ENCODE peak calls at places on chromosomes 11 and 22, in six cellular contexts. H, M, J, V, U and A are unnamed samples.

GRCh38 chr11:59145534-59145933 is 2.9 kb downstream of the FAM111A start:
- DNase-seq in H (no peak), M (no peak), J (peak), V (no peak), U (no peak), A (no peak)

GRCh38 chr11:85755285-85755684 is 55.7 kb downstream of the SYTL2 start:
- DNase-seq in H (no peak), M (no peak), J (no peak), V (no peak), U (no peak), A (no peak)

GRCh38 chr11:14075118-14075601 is 112.6 kb downstream of the SPON1 start:
- DNase-seq in H (no peak), M (no peak), J (no peak), V (no peak), U (peak), A (no peak)

GRCh38 chr22:33357894-33358440 is 299.8 kb upstream of the SYN3 start:
- DNase-seq in H (no peak), M (no peak), J (no peak), V (no peak), U (no peak), A (no peak)

GRCh38 chr22:17841836-17842235 is 67.6 kb upstream of the BID start:
- DNase-seq in H (no peak), M (no peak), J (no peak), V (no peak), U (no peak), A (no peak)

GRCh38 chr11:292211-293121 is 3.5 kb downstream of the PGGHG start:
- DNase-seq in H (no peak), M (no peak), J (no peak), V (no peak), U (no peak), A (no peak)

GRCh38 chr11:10375280-10376048 is 70.6 kb downstream of the ADM start:
- DNase-seq in H (no peak), M (peak), J (peak), V (no peak), U (no peak), A (no peak)

GRCh38 chr22:44892803-44893730 is 116.7 kb downstream of the PHF21B start:
- DNase-seq in H (no peak), M (no peak), J (no peak), V (no peak), U (no peak), A (no peak)

GRCh38 chr22:46761539-46762237 is 762 bp upstream of the TBC1D22A start:
- DNase-seq in H (no peak), M (no peak), J (no peak), V (no peak), U (no peak), A (no peak)

GRCh38 chr22:19524170-19525115 is at the start of gene CLDN5:
- DNase-seq in H (peak), M (no peak), J (peak), V (no peak), U (no peak), A (no peak)

GRCh38 chr11:114890076-114890475 is 211.7 kb downstream of the NXPE2 start:
- DNase-seq in H (no peak), M (no peak), J (no peak), V (no peak), U (no peak), A (no peak)

GRCh38 chr22:50218996-50219727 is 18.4 kb downstream of the SELENOO start:
- DNase-seq in H (peak), M (peak), J (peak), V (no peak), U (no peak), A (no peak)

GRCh38 chr11:124841765-124842700 is 23.2 kb upstream of the ROBO3 start:
- DNase-seq in H (no peak), M (no peak), J (no peak), V (no peak), U (no peak), A (no peak)

GRCh38 chr22:48146426-48146825 is 1384.0 kb downstream of the TBC1D22A start:
- DNase-seq in H (no peak), M (no peak), J (no peak), V (no peak), U (no peak), A (no peak)

GRCh38 chr11:83068573-83068972 is 3.1 kb downstream of the RAB30 start:
- DNase-seq in H (no peak), M (no peak), J (no peak), V (no peak), U (no peak), A (no peak)

GRCh38 chr11:125807909-125808308 is 20.0 kb downstream of the PATE3 start:
- DNase-seq in H (no peak), M (no peak), J (peak), V (no peak), U (no peak), A (no peak)

DNA sequence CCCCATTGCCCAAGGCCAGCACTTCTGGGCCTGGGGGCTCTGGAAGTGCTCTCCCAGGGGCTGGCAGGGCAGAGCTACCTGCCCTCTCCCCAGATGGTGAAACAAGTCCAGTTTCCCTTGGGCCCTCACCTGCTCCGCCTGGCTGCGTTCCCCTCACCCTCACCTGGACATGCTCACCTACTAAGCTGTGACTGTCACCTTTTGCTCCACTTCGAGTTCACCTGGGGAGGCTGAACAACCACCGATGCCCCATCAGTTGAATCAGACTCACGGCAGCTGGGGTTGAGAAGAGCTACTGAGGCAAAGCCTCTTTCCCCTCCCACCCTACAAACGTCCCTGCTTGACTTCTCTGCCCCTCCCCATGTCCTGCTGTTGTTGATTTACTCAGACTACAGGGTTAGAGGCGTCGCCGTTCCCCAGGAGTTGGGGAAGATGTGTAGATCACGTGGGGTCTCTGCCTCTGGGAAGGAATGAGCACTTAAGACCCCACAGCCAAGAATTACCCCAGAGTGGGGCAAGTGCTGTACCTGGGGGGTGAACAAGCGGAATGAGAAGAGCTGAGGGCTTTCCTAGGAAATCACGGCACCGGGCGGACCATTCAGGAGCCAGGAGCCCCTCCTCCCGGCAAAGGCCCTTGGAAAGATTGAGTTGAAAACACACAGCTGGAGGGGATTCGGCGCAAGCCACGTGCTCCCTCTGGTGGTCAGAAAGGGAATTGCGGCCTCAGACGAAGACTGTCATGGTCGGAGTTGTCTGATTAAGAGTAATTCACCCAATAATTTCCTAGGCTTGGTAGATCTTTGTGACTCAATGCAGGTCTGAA is 7.1 kb downstream of the FXYD2 start:
- DNase-seq in H (peak), M (peak), J (peak), V (peak), U (peak), A (no peak)
- TF ChIP-seq CTCF in H (peak), M (no peak), J (peak), V (peak), U (peak), A (peak)

GRCh38 chr11:68825603-68826002 is 16.1 kb downstream of the CPT1A start:
- DNase-seq in H (no peak), M (no peak), J (no peak), V (no peak), U (no peak), A (no peak)
- TF ChIP-seq CTCF in H (no peak), M (no peak), J (no peak), V (no peak), U (peak), A (peak)

GRCh38 chr22:35154937-35155387 is 89.0 kb downstream of the ISX start:
- DNase-seq in H (peak), M (peak), J (peak), V (peak), U (peak), A (no peak)
- TF ChIP-seq CTCF in H (peak), M (peak), J (peak), V (peak), U (peak), A (peak)

DNA sequence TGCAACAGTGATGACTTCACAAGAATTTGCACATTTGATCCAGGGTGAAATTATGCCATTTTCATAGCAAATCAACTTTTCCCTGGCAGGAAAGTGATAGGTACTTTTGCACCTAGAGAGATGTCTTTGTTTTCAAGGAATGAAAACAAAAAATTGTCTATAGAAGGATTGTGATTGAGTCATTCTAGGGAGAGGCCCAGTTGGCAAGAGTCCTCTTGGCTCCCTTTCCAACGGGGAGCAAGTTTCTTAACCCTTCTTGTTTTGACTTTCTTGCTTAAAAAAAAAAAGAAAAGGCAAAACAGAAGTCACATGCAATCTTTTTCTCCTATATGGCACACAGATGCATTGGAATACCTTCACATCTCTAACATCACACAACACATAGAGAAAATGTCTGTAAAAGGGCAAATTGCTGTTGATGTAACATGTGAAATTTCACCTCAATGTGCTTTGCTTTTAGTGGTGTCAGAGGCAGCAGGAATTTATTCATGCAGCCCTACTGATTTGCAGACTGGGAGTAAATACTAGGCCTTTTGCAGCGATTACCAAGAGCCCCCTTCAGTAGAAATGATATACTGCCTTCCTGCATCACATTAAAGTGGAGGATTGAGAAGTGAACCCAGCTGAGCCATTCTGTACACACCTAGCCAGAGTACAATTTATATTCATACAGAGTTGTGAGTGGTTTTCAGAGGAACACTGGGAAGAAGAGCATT is 290.7 kb upstream of the MPPED2 start:
- DNase-seq in H (no peak), M (no peak), J (peak), V (no peak), U (no peak), A (no peak)
- TF ChIP-seq CTCF in H (no peak), M (no peak), J (no peak), V (no peak), U (no peak), A (no peak)